ENCODE peak calls at places on chromosomes 5 and 9, in ten cellular contexts. Y is foreskin fibroblast, G is right lobe of liver, E is psoas muscle, N is uterus, D is fibroblast of mammary gland, J is astrocyte, M is tibial artery, V is upper lobe of right lung, K is pancreas. F is an unnamed sample.

GRCh38 chr5:16572289-16573015 is 44.3 kb downstream of the RETREG1 start:
- DNase-seq in K (no peak), Y (no peak), V (no peak), G (no peak), J (no peak), E (peak; percentile 78), N (no peak), M (no peak), D (no peak), F (no peak)

GRCh38 chr5:1247811-1248210 is 22.6 kb downstream of the SLC6A18 start:
- DNase-seq in V (no peak), D (no peak), J (no peak), K (peak; percentile 20), Y (no peak), G (no peak), N (no peak), E (no peak), M (no peak), F (no peak)

GRCh38 chr5:132227485-132228240 is at the start of gene P4HA2:
- DNase-seq in J (peak; percentile 45), E (peak; percentile 91), V (peak; percentile 94), G (peak; percentile 91), M (peak; percentile 75), D (peak; percentile 67), N (peak; percentile 89), K (peak; percentile 97), Y (peak; percentile 88), F (no peak)

GRCh38 chr9:31837211-31837610 is 547.2 kb upstream of the ACO1 start:
- DNase-seq in N (no peak), V (no peak), G (no peak), J (no peak), Y (no peak), M (no peak), D (no peak), K (no peak), E (no peak), F (no peak)

GRCh38 chr9:113963017-113963620 is 87.0 kb downstream of the ZNF618 start:
- DNase-seq in G (peak; percentile 38), J (no peak), N (no peak), M (no peak), K (no peak), E (peak; percentile 68), Y (peak; percentile 76), V (no peak), D (peak; percentile 67), F (no peak)

GRCh38 chr9:116219686-116220085 is 66.1 kb downstream of the PAPPA start:
- DNase-seq in G (no peak), J (peak; percentile 52), V (no peak), D (no peak), Y (no peak), N (no peak), E (no peak), M (no peak), K (peak; percentile 34), F (no peak)

GRCh38 chr5:41337724-41338123 is 124.4 kb upstream of the C6 start:
- DNase-seq in E (no peak), Y (no peak), N (no peak), J (no peak), D (no peak), V (no peak), M (no peak), G (no peak), K (no peak), F (no peak)

GRCh38 chr5:171709930-171710329 is 75.7 kb upstream of the SMIM23 start:
- DNase-seq in M (no peak), V (no peak), D (no peak), K (no peak), J (no peak), Y (no peak), G (no peak), E (no peak), N (no peak), F (no peak)

GRCh38 chr9:136886610-136887597 is 588 bp downstream of the TRAF2 start:
- DNase-seq in J (no peak), D (peak; percentile 19), E (peak; percentile 70), Y (peak; percentile 50), N (no peak), M (no peak), G (peak; percentile 52), K (peak; percentile 82), V (peak; percentile 71), F (no peak)

GRCh38 chr5:62731011-62731410 is 152.4 kb downstream of the LRRC70 start:
- DNase-seq in Y (no peak), G (no peak), K (no peak), M (no peak), N (no peak), J (no peak), V (no peak), E (no peak), D (no peak), F (no peak)

GRCh38 chr5:148687427-148687826 is 33.1 kb upstream of the HTR4 start:
- DNase-seq in E (no peak), D (peak; percentile 39), N (no peak), J (no peak), K (no peak), V (no peak), M (no peak), G (no peak), Y (peak; percentile 2), F (peak; percentile 15)
- TF ChIP-seq CTCF in E (no peak), D (peak; percentile 49), N (no peak), J (peak; percentile 28), K (peak; percentile 12), V (no peak), M (no peak), G (peak; percentile 62), Y (peak; percentile 31), F (peak; percentile 75)

DNA sequence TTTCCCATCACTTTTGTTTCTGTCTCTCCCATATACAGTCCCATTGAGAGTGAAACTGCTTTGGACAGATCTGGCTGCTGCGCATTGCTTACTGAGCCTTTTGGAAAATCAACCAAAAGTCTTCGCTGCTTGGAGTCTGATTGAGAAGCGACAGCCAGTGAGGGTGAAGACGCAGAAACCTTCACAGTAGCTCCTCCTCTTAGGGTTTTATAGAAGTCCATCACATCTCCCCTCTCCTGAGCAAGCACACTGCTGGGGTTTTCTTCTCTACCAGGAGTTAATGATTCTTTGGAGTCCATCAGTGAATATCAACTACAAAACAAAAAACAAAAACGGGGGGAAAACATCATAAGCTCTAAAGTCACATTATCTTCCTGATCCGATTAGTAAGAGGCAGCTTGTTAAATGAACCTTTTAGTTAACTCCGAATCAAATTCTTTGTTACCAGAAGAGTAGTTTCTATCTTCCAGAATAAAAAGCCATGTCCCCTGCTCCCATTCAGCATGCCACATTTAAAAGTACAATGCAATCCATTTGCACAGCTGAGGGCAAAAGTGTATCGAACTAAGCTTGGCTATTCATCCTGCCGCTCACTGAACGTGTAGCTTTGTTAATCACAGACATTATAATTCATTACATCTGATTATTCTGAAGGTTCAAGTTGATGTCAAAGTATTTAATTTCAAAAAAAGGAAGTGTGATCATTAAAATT is 2.8 kb downstream of the NR3C1 start:
- DNase-seq in V (no peak), J (peak; percentile 20), N (no peak), K (no peak), E (no peak), G (no peak), Y (peak; percentile 45), D (peak; percentile 77), M (no peak), F (no peak)
- H3K4me3 ChIP-seq in V (peak overlapping the region; percentile 91), J (peak overlapping the region; percentile 92), N (peak overlapping the region; percentile 94), K (peak overlapping the region; percentile 9), E (peak overlapping the region; percentile 93), G (peak overlapping the region; percentile 93), Y (peak overlapping the region; percentile 85), D (peak overlapping the region; percentile 88), M (peak overlapping the region; percentile 94), F (no peak overlapping the region)

GRCh38 chr9:69546265-69546664 is 125.9 kb downstream of the APBA1 start:
- DNase-seq in N (no peak), E (no peak), D (peak; percentile 33), V (no peak), M (no peak), Y (peak; percentile 49), K (no peak), G (no peak), J (no peak), F (no peak)
- TF ChIP-seq CTCF in N (no peak), E (peak; percentile 26), D (peak; percentile 52), V (no peak), M (no peak), Y (peak; percentile 55), K (no peak), G (peak; percentile 36), J (peak; percentile 42), F (peak; percentile 72)

DNA sequence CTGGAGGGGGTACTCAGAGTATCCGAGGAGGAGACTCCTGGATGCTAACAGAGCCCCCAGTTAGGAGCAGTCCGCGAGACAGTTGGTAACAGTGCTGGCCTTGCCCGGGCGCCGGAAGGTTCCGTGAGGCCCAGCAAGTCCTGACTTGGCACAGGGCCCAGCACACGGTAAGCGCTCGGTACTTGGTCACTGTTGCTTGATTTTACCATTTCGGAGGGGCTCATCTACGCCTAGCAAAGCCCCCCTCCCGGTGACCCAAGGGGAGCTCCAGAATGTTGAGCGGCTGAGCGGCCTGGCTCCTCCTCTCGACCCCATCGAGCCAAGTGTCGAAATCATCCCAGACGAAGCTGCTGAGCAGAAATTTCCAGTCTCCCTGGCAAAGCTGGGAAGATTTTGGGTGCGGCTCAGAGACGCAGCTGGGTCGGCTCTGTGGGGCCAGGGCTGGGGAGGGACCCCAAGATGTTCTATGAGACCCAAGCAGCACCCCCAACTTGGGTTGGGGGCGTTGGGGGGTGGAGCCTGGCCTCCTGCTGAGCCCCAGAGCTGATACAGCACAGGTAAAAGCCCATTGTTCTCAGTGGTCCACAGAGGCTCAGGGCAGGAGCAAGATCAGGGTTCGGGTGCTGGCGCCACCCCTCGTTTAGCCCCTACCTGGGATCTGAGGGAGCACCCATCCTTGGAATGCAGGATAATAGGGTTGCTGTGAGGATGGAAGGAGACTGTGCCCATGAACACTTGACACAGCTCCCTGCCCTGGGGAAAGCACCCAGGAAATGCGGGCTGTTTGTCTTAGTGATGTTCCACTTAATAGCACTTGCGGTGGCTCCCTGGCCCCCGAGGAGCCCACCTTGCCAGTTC is 137.2 kb downstream of the C9orf50 start:
- DNase-seq in V (peak; percentile 91), N (peak; percentile 96), K (peak; percentile 86), Y (peak; percentile 94), J (peak; percentile 87), E (peak; percentile 94), M (peak; percentile 94), G (peak; percentile 85), D (peak; percentile 94), F (peak; percentile 84)
- H3K4me3 ChIP-seq in V (peak overlapping the region; percentile 62), N (peak overlapping the region; percentile 50), K (peak overlapping the region; percentile 14), Y (peak overlapping the region; percentile 37), J (peak overlapping the region; percentile 9), E (peak overlapping the region; percentile 74), M (peak overlapping the region; percentile 63), G (peak overlapping the region; percentile 49), D (no peak overlapping the region), F (peak overlapping the region; percentile 8)

GRCh38 chr5:176675676-176676360 is 28.5 kb downstream of the TSPAN17 start:
- DNase-seq in N (no peak), G (no peak), Y (peak; percentile 51), D (peak; percentile 17), J (no peak), K (no peak), V (no peak), M (no peak), E (no peak), F (no peak)
- TF ChIP-seq CTCF in N (peak; percentile 5), G (no peak), Y (peak; percentile 39), D (peak; percentile 45), J (peak; percentile 62), K (peak; percentile 11), V (peak; percentile 12), M (peak; percentile 7), E (peak; percentile 18), F (peak; percentile 74)